ENCODE peak calls at places on chromosome 1, in five cellular contexts. R is GM12878, O is A549, M is K562, I is endothelial cell of umbilical vein. D is an unnamed sample.

GRCh38 chr1:180258935-180259334 is 28.9 kb downstream of the LHX4 start:
- DNase-seq in R (no peak), O (no peak), M (no peak), I (no peak), D (no peak)

GRCh38 chr1:236896716-236897115 is 101.6 kb downstream of the MTR start:
- DNase-seq in R (no peak), O (no peak), M (no peak), I (no peak), D (no peak)

GRCh38 chr1:246587606-246588005 is 21.4 kb downstream of the CNST start:
- DNase-seq in R (no peak), O (no peak), M (no peak), I (peak), D (peak)

GRCh38 chr1:153922076-153922837 is 515 bp downstream of the GATAD2B start:
- DNase-seq in R (no peak), O (no peak), M (peak), I (no peak), D (peak)

GRCh38 chr1:226268421-226269124 is 40.4 kb downstream of the LIN9 start:
- DNase-seq in R (no peak), O (peak), M (no peak), I (peak), D (no peak)

GRCh38 chr1:12587981-12588620 is 29.9 kb downstream of the DHRS3 start:
- DNase-seq in R (no peak), O (peak), M (no peak), I (no peak), D (no peak)

GRCh38 chr1:1938613-1939295 is 19.7 kb upstream of the TMEM52 start:
- DNase-seq in R (no peak), O (no peak), M (no peak), I (no peak), D (no peak)

GRCh38 chr1:180168786-180169640 is 14.3 kb downstream of the QSOX1 start:
- DNase-seq in R (no peak), O (peak), M (peak), I (peak), D (peak)

GRCh38 chr1:225828706-225829344 is 18.9 kb downstream of the EPHX1 start:
- DNase-seq in R (no peak), O (no peak), M (no peak), I (no peak), D (no peak)

GRCh38 chr1:205947024-205947423 is 3.8 kb upstream of the SLC26A9 start:
- DNase-seq in R (no peak), O (no peak), M (no peak), I (no peak), D (no peak)

GRCh38 chr1:200226268-200226968 is 183.4 kb downstream of the ZNF281 start:
- DNase-seq in R (no peak), O (no peak), M (peak), I (peak), D (peak)

GRCh38 chr1:13725714-13726175 is 25.8 kb downstream of the PRDM2 start:
- DNase-seq in R (no peak), O (peak), M (no peak), I (peak), D (peak)

GRCh38 chr1:30058966-30059365 is 664.4 kb downstream of the MATN1 start:
- DNase-seq in R (no peak), O (peak), M (no peak), I (no peak), D (no peak)

GRCh38 chr1:217078010-217078704 is 354.9 kb upstream of the ESRRG start:
- DNase-seq in R (no peak), O (no peak), M (no peak), I (no peak), D (no peak)

GRCh38 chr1:67431869-67432578 is 1.8 kb upstream of the SERBP1 start:
- DNase-seq in R (no peak), O (no peak), M (peak), I (no peak), D (peak)
- TF ChIP-seq MYC in R (no peak), O (no peak), M (no peak), I (no peak), D (no peak)

GRCh38 chr1:67500413-67500959 is 70.3 kb upstream of the SERBP1 start:
- DNase-seq in R (peak), O (peak), M (peak), I (peak), D (peak)
- TF ChIP-seq POLR2A in R (no peak), O (no peak), M (no peak), I (no peak), D (no peak)

GRCh38 chr1:10900691-10901090 is 104.2 kb upstream of the CASZ1 start:
- DNase-seq in R (no peak), O (peak), M (no peak), I (no peak), D (peak)
- TF ChIP-seq MYC in R (no peak), O (no peak), M (no peak), I (no peak), D (no peak)

DNA sequence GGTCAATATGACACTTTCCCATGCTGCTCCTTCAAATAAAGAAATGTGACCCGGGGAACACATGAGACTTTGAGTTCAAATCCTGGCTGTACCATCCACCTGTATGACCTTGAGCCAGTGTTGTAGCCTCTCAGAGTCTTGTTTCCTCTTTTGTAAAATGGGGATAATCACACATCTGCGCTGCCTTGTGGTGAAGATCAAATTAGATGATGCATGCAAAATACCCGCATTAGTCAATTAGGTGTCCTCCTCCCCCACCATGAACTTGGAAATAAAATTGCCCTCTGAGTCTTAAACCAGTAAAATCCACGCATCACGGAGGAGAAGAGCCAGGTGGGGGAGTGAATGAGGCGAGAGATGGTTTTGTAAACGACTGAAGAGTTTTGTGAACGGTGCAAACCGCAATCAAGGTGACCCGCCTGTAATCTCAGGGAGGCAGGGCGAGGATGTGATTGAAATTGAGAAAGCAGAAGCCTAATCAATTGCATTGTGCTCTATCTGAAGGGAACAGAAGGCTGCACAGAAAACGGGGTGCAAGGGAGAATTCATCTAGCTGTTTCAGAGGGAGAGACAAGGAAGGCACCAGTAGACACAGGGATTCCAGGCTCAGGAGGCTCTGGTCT is 5.8 kb upstream of the AHDC1 start:
- DNase-seq in R (peak), O (no peak), M (no peak), I (no peak), D (no peak)
- TF ChIP-seq POLR2A in R (no peak), O (no peak), M (no peak), I (no peak), D (no peak)

GRCh38 chr1:74523873-74524480 is 11.6 kb upstream of the LRRC53 start:
- DNase-seq in R (no peak), O (no peak), M (no peak), I (no peak), D (no peak)
- TF ChIP-seq MYC in R (no peak), O (no peak), M (no peak), I (no peak), D (no peak)

DNA sequence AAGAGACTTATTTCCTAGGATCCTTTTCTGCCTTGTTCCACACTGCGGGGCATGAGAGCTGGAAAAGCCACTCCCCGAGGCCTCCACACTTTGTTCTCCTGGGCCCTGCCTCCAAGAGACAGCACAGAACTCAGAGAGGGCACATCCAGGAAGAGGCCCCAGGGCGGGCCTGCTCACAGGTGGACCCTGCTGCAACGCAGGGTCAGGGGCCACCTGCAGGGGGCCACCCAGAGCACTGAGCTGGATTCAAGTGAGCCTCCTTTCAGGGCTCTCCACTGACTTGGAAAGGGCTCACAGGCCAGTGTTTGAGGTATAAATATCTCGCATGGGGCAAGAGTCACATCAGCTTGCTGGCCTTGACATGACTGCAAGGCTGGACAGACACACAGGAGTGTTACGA is 4.8 kb downstream of the RGS16 start:
- DNase-seq in R (no peak), O (no peak), M (peak), I (no peak), D (peak)
- TF ChIP-seq POLR2A in R (no peak), O (no peak), M (no peak), I (no peak), D (no peak)

GRCh38 chr1:41672173-41672572 is 187.7 kb upstream of the EDN2 start:
- DNase-seq in R (no peak), O (peak), M (peak), I (no peak), D (no peak)

GRCh38 chr1:41673806-41674205 is 189.3 kb upstream of the EDN2 start:
- DNase-seq in R (no peak), O (no peak), M (no peak), I (no peak), D (no peak)

GRCh38 chr1:41674501-41674900 is 190.0 kb upstream of the EDN2 start:
- DNase-seq in R (no peak), O (no peak), M (no peak), I (no peak), D (no peak)

GRCh38 chr1:41672641-41673313 is 188.3 kb upstream of the EDN2 start:
- DNase-seq in R (no peak), O (no peak), M (no peak), I (no peak), D (peak)

DNA sequence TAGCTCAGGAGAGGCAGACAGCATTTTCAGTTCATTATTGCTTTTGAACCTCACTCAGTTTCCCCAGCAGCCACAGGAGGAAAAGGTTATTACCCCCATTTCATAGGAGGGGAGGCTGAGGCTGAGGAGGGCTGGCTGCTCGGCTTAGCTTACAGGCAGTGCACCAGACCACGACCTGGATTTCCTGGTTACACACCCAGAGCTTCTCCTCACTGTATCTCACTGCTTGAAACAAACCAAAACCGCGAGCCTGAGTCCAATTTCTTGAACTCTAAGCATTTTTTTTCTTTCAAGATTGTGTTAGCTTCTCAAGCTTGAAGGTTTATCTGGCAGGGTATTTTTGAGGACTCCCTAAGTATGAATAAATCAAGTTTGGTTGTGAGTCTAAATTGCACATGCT is 188.9 kb upstream of the EDN2 start:
- DNase-seq in R (peak), O (no peak), M (no peak), I (no peak), D (no peak)
- TF ChIP-seq MYC in R (no peak), O (no peak), M (no peak), I (no peak), D (no peak)

GRCh38 chr1:54396280-54396903 is 9.8 kb downstream of the SSBP3 start:
- DNase-seq in R (no peak), O (no peak), M (no peak), I (no peak), D (no peak)
- TF ChIP-seq POLR2A in R (no peak), O (no peak), M (no peak), I (no peak), D (no peak)